ENCODE peak calls at places on chromosome X, in six cellular contexts. M, Y, I, U, P and R are unnamed samples.

GRCh38 chrX:130098202-130098552 is 12.1 kb downstream of the ELF4 start:
- DNase-seq in M (no peak), Y (no peak), I (no peak), U (no peak), P (no peak), R (no peak)

GRCh38 chrX:104335765-104336164 is 81.0 kb upstream of the ESX1 start:
- DNase-seq in M (no peak), Y (no peak), I (peak), U (peak), P (no peak), R (no peak)

GRCh38 chrX:3443186-3443585 is 96.7 kb upstream of the MXRA5 start:
- DNase-seq in M (no peak), Y (no peak), I (no peak), U (no peak), P (peak), R (peak)

GRCh38 chrX:5810636-5811035 is 418.0 kb downstream of the NLGN4X start:
- DNase-seq in M (no peak), Y (no peak), I (no peak), U (no peak), P (no peak), R (no peak)

GRCh38 chrX:149371984-149372383 is 133.1 kb downstream of the IDS start:
- DNase-seq in M (no peak), Y (no peak), I (peak), U (no peak), P (no peak), R (peak)

GRCh38 chrX:110346681-110347080 is 12.0 kb upstream of the RTL9 start:
- DNase-seq in M (peak), Y (peak), I (no peak), U (no peak), P (no peak), R (peak)

GRCh38 chrX:48101443-48101842 is 29.0 kb upstream of the SPACA5B start:
- DNase-seq in M (no peak), Y (no peak), I (no peak), U (no peak), P (no peak), R (no peak)

GRCh38 chrX:101348452-101349222 is at the start of gene TIMM8A:
- DNase-seq in M (peak), Y (peak), I (peak), U (peak), P (peak), R (peak)

GRCh38 chrX:47226071-47226470 is 6.7 kb upstream of the USP11 start:
- DNase-seq in M (no peak), Y (no peak), I (no peak), U (no peak), P (no peak), R (no peak)

GRCh38 chrX:109920325-109920724 is 82.6 kb upstream of the TMEM164 start:
- DNase-seq in M (no peak), Y (no peak), I (no peak), U (no peak), P (no peak), R (no peak)

GRCh38 chrX:117743469-117744251 is 372.9 kb downstream of the KLHL13 start:
- DNase-seq in M (no peak), Y (peak), I (no peak), U (peak), P (peak), R (no peak)

GRCh38 chrX:79415056-79415455 is 47.9 kb upstream of the ITM2A start:
- DNase-seq in M (no peak), Y (no peak), I (no peak), U (no peak), P (no peak), R (no peak)

GRCh38 chrX:134365923-134366322 is 94.0 kb upstream of the HPRT1 start:
- DNase-seq in M (no peak), Y (no peak), I (no peak), U (no peak), P (no peak), R (peak)

GRCh38 chrX:68433155-68433980 is at the start of gene OPHN1:
- DNase-seq in M (peak), Y (peak), I (peak), U (peak), P (peak), R (peak)

GRCh38 chrX:9708086-9708485 is 57.6 kb downstream of the GPR143 start:
- DNase-seq in M (no peak), Y (no peak), I (no peak), U (no peak), P (no peak), R (no peak)

GRCh38 chrX:110415440-110416167 is 57.0 kb downstream of the RTL9 start:
- DNase-seq in M (no peak), Y (no peak), I (peak), U (peak), P (no peak), R (no peak)

GRCh38 chrX:44306336-44306735 is 37.1 kb downstream of the EFHC2 start:
- DNase-seq in M (no peak), Y (no peak), I (no peak), U (peak), P (no peak), R (no peak)

GRCh38 chrX:130413415-130413814 is 11.6 kb downstream of the RBMX2 start:
- DNase-seq in M (no peak), Y (no peak), I (peak), U (no peak), P (no peak), R (no peak)

GRCh38 chrX:136146614-136147319 is 566 bp upstream of the FHL1 start:
- DNase-seq in M (no peak), Y (peak), I (no peak), U (no peak), P (no peak), R (no peak)

GRCh38 chrX:13010546-13010945 is 33.9 kb downstream of the FAM9C start:
- DNase-seq in M (no peak), Y (no peak), I (no peak), U (no peak), P (no peak), R (no peak)

GRCh38 chrX:50905334-50905733 is 5.2 kb upstream of the BMP15 start:
- DNase-seq in M (no peak), Y (no peak), I (no peak), U (no peak), P (no peak), R (no peak)

GRCh38 chrX:74579597-74580209 is 34.7 kb downstream of the RLIM start:
- DNase-seq in M (no peak), Y (no peak), I (peak), U (peak), P (no peak), R (peak)

GRCh38 chrX:10949541-10949940 is 161.6 kb upstream of the HCCS start:
- DNase-seq in M (no peak), Y (no peak), I (no peak), U (no peak), P (no peak), R (no peak)

GRCh38 chrX:56802921-56803848 is 74.1 kb downstream of the NBDY start:
- DNase-seq in M (peak), Y (peak), I (peak), U (peak), P (no peak), R (peak)